ENCODE peak calls at places on chromosomes 13 and 19, in eight cellular contexts. M is thoracic aorta; C is mucosa of gallbladder; D is endodermal cell; I is NCI-H1092; R is stimulated activated CD4-positive, alpha-beta T cell treated with anti-CD3 and anti-CD28 coated beads, Interleukin-1b, Interleukin-23, amount 100 ng/mL, for 24 hours; G is tibial artery; V is GM12865. U is an unnamed sample.
A peak's percentile ranks its signal among the peaks of the same experiment; 100 is the strongest.

GRCh38 chr13:30002577-30002976 is 152.2 kb upstream of the UBL3 start:
- DNase-seq in C (no peak), M (no peak), V (peak; percentile 14), R (no peak), I (no peak), D (no peak), G (no peak), U (no peak)

GRCh38 chr13:44364601-44365000 is 9.0 kb upstream of the SERP2 start:
- DNase-seq in M (no peak), G (no peak), I (no peak), V (no peak), C (no peak), D (peak; percentile 85), R (no peak), U (no peak)

GRCh38 chr13:39321578-39321977 is 281.4 kb downstream of the LHFPL6 start:
- DNase-seq in G (no peak), M (no peak), I (no peak), V (no peak), C (no peak), R (no peak), D (no peak), U (no peak)

GRCh38 chr19:48230555-48231129 is 25.1 kb downstream of the CARD8 start:
- DNase-seq in I (no peak), D (no peak), V (no peak), C (no peak), R (no peak), M (no peak), G (no peak), U (no peak)

GRCh38 chr19:2034729-2035589 is 16.1 kb downstream of the MKNK2 start:
- DNase-seq in I (no peak), R (peak; percentile 57), C (peak; percentile 72), V (peak; percentile 74), D (peak; percentile 98), G (no peak), M (no peak), U (peak; percentile 98)

GRCh38 chr19:2329528-2329927 is 1.0 kb downstream of the SPPL2B start:
- DNase-seq in I (no peak), V (no peak), G (no peak), R (no peak), M (no peak), D (no peak), C (no peak), U (no peak)

GRCh38 chr19:2097330-2098327 is 914 bp downstream of the IZUMO4 start:
- DNase-seq in R (peak; percentile 61), G (no peak), V (peak; percentile 68), C (no peak), M (no peak), D (no peak), I (peak; percentile 8), U (no peak)

GRCh38 chr19:36528921-36529518 is 949 bp upstream of the ZNF260 start:
- DNase-seq in C (no peak), R (peak; percentile 2), I (no peak), M (no peak), V (peak; percentile 71), D (peak; percentile 66), G (no peak), U (peak; percentile 55)

GRCh38 chr13:30338331-30338851 is 31.0 kb upstream of the KATNAL1 start:
- DNase-seq in I (no peak), R (no peak), D (no peak), G (no peak), C (peak; percentile 45), M (no peak), V (no peak), U (no peak)

GRCh38 chr13:93201992-93202558 is 24.5 kb upstream of the GPC6 start:
- DNase-seq in I (no peak), C (no peak), M (no peak), G (no peak), D (no peak), V (no peak), R (no peak), U (no peak)

GRCh38 chr19:10611907-10612306 is 13.4 kb upstream of the SLC44A2 start:
- DNase-seq in C (no peak), I (no peak), V (no peak), M (no peak), D (no peak), G (no peak), R (no peak), U (no peak)

GRCh38 chr13:33776510-33776909 is 41.4 kb upstream of the RFC3 start:
- DNase-seq in M (no peak), G (no peak), R (no peak), V (no peak), D (no peak), I (no peak), C (no peak), U (no peak)

GRCh38 chr19:45781282-45782161 is 768 bp downstream of the DMPK start:
- DNase-seq in R (no peak), D (no peak), C (no peak), M (no peak), V (peak; percentile 3), G (peak; percentile 82), I (peak; percentile 39), U (peak; percentile 69)

GRCh38 chr13:99868767-99869166 is 102.8 kb downstream of the ZIC5 start:
- DNase-seq in I (no peak), R (no peak), V (no peak), C (no peak), D (no peak), M (no peak), G (no peak), U (no peak)

GRCh38 chr19:13797870-13798269 is 2.6 kb downstream of the ZSWIM4 start:
- DNase-seq in R (no peak), V (no peak), M (peak; percentile 58), D (no peak), G (no peak), I (no peak), C (no peak), U (no peak)

GRCh38 chr19:38194061-38194701 is 29.8 kb downstream of the DPF1 start:
- DNase-seq in R (no peak), V (no peak), G (no peak), C (no peak), I (no peak), D (no peak), M (no peak), U (no peak)

GRCh38 chr13:48235100-48235813 is 2.3 kb downstream of the ITM2B start:
- DNase-seq in M (no peak), I (no peak), G (no peak), R (no peak), D (peak; percentile 68), V (peak; percentile 65), C (no peak), U (peak; percentile 21)

GRCh38 chr13:21530656-21531055 is 71.6 kb upstream of the ZDHHC20 start:
- DNase-seq in G (no peak), I (no peak), D (no peak), V (no peak), C (no peak), M (no peak), R (no peak), U (no peak)

GRCh38 chr19:16915734-16916133 is 26.9 kb downstream of the F2RL3 start:
- DNase-seq in M (no peak), C (no peak), R (no peak), V (no peak), I (no peak), G (no peak), D (no peak), U (no peak)

GRCh38 chr19:45509692-45510015 is 2.4 kb downstream of the VASP start:
- DNase-seq in R (no peak), M (no peak), I (no peak), V (no peak), G (no peak), D (no peak), C (no peak), U (no peak)

GRCh38 chr19:52451241-52451640 is 2.1 kb upstream of the ZNF578 start:
- DNase-seq in V (no peak), M (no peak), R (no peak), I (no peak), C (no peak), G (no peak), D (no peak), U (peak; percentile 22)

GRCh38 chr19:51887522-51888498 is at the start of gene ZNF577:
- DNase-seq in M (peak; percentile 63), C (peak; percentile 96), D (peak; percentile 92), I (no peak), R (peak; percentile 50), V (peak; percentile 82), G (peak; percentile 94), U (peak; percentile 71)

GRCh38 chr13:31793246-31793645 is 53.9 kb downstream of the RXFP2 start:
- DNase-seq in M (no peak), V (no peak), I (no peak), G (no peak), D (no peak), R (no peak), C (no peak), U (no peak)

GRCh38 chr13:51980918-51981317 is 30.3 kb downstream of the ATP7B start:
- DNase-seq in V (no peak), I (no peak), C (no peak), M (no peak), D (no peak), G (no peak), R (no peak), U (no peak)

GRCh38 chr13:27339299-27339698 is 68.7 kb downstream of the RASL11A start:
- DNase-seq in G (peak; percentile 63), C (peak; percentile 16), V (peak; percentile 70), I (no peak), M (no peak), D (peak; percentile 92), R (peak; percentile 18), U (peak; percentile 70)

GRCh38 chr19:20513179-20513934 is 52.2 kb downstream of the ZNF737 start:
- DNase-seq in D (no peak), V (no peak), M (no peak), I (no peak), C (no peak), R (no peak), G (no peak), U (no peak)

GRCh38 chr13:99454518-99455183 is 46.6 kb upstream of the TM9SF2 start:
- DNase-seq in G (no peak), V (no peak), D (no peak), C (no peak), R (no peak), I (no peak), M (no peak), U (no peak)

GRCh38 chr19:28504727-28505126 is 708.2 kb downstream of the UQCRFS1 start:
- DNase-seq in G (no peak), D (no peak), I (no peak), C (no peak), R (no peak), V (no peak), M (no peak), U (peak; percentile 37)

GRCh38 chr19:5186293-5187050 is 154.1 kb downstream of the PTPRS start:
- DNase-seq in G (no peak), R (no peak), I (no peak), C (no peak), D (no peak), V (no peak), M (no peak), U (no peak)

GRCh38 chr13:75839418-75839817 is 203.3 kb downstream of the LMO7 start:
- DNase-seq in G (no peak), D (no peak), I (no peak), R (no peak), C (no peak), M (no peak), V (no peak), U (no peak)

GRCh38 chr19:5154129-5154798 is 185.4 kb downstream of the KDM4B start:
- DNase-seq in G (peak; percentile 63), C (no peak), R (no peak), V (peak; percentile 50), D (peak; percentile 91), I (no peak), M (no peak), U (peak; percentile 96)

GRCh38 chr13:61156753-61157152 is 258.9 kb downstream of the PCDH20 start:
- DNase-seq in M (no peak), D (no peak), C (no peak), G (no peak), V (no peak), R (no peak), I (no peak), U (no peak)

GRCh38 chr13:69856331-69856730 is 251.3 kb upstream of the ATXN8OS start:
- DNase-seq in V (no peak), I (no peak), G (no peak), D (peak; percentile 50), C (no peak), M (no peak), R (no peak), U (no peak)

GRCh38 chr13:61774903-61775302 is 359.3 kb upstream of the PCDH20 start:
- DNase-seq in C (no peak), M (no peak), R (no peak), D (no peak), V (no peak), G (no peak), I (no peak), U (no peak)